ENCODE peak calls at places on chromosomes 1 and 21, in ten cellular contexts. D is MM.1S; M is AG04450; W is A549; V is HL-60; R is AG04449; S is cardiac fibroblast; X is CD8-positive, alpha-beta T cell; B is pancreas; Y is GM12865. L is an unnamed sample.

GRCh38 chr1:208029381-208030319 is 118.7 kb upstream of the CD34 start:
- DNase-seq in D (no peak), M (peak; percentile 33), W (no peak), V (no peak), R (no peak), S (peak; percentile 84), X (no peak), B (no peak), Y (no peak), L (peak; percentile 56)

GRCh38 chr1:113415256-113416189 is 25.2 kb downstream of the MAGI3 start:
- DNase-seq in D (no peak), M (no peak), W (no peak), V (no peak), R (no peak), S (no peak), X (no peak), B (no peak), Y (no peak), L (no peak)

GRCh38 chr1:67635055-67635809 is 49.8 kb upstream of the GADD45A start:
- DNase-seq in D (no peak), M (no peak), W (no peak), V (peak; percentile 28), R (no peak), S (no peak), X (no peak), B (no peak), Y (no peak), L (no peak)

GRCh38 chr1:110084226-110085078 is 14.0 kb upstream of the ALX3 start:
- DNase-seq in D (peak; percentile 28), M (peak; percentile 6), W (no peak), V (no peak), R (no peak), S (peak; percentile 48), X (no peak), B (peak; percentile 64), Y (peak; percentile 59), L (peak; percentile 57)

GRCh38 chr1:211695135-211695816 is 19.9 kb upstream of the NEK2 start:
- DNase-seq in D (no peak), M (no peak), W (no peak), V (no peak), R (no peak), S (peak; percentile 10), X (peak; percentile 8), B (no peak), Y (peak; percentile 84), L (no peak)

GRCh38 chr1:13517193-13517812 is 3.5 kb upstream of the LRRC38 start:
- DNase-seq in D (no peak), M (no peak), W (peak; percentile 11), V (no peak), R (no peak), S (peak; percentile 12), X (no peak), B (no peak), Y (no peak), L (peak; percentile 13)

GRCh38 chr1:205554016-205554811 is 49.7 kb downstream of the CDK18 start:
- DNase-seq in D (no peak), M (no peak), W (no peak), V (no peak), R (no peak), S (no peak), X (no peak), B (no peak), Y (no peak), L (no peak)

GRCh38 chr1:245748246-245748645 is 593.5 kb downstream of the KIF26B start:
- DNase-seq in D (no peak), M (no peak), W (no peak), V (no peak), R (no peak), S (no peak), X (no peak), B (no peak), Y (no peak), L (no peak)

GRCh38 chr1:160123726-160124125 is 8.2 kb downstream of the ATP1A2 start:
- DNase-seq in D (no peak), M (no peak), W (no peak), V (no peak), R (no peak), S (no peak), X (no peak), B (no peak), Y (no peak), L (no peak)

GRCh38 chr1:160127381-160127780 is 11.8 kb downstream of the ATP1A2 start:
- DNase-seq in D (no peak), M (no peak), W (no peak), V (no peak), R (no peak), S (no peak), X (no peak), B (no peak), Y (no peak), L (no peak)

GRCh38 chr1:160122978-160123495 is 7.5 kb downstream of the ATP1A2 start:
- DNase-seq in D (no peak), M (no peak), W (no peak), V (no peak), R (no peak), S (no peak), X (no peak), B (no peak), Y (no peak), L (no peak)

GRCh38 chr1:160125761-160126160 is 10.2 kb downstream of the ATP1A2 start:
- DNase-seq in D (no peak), M (no peak), W (no peak), V (no peak), R (no peak), S (peak; percentile 26), X (no peak), B (no peak), Y (no peak), L (no peak)

DNA sequence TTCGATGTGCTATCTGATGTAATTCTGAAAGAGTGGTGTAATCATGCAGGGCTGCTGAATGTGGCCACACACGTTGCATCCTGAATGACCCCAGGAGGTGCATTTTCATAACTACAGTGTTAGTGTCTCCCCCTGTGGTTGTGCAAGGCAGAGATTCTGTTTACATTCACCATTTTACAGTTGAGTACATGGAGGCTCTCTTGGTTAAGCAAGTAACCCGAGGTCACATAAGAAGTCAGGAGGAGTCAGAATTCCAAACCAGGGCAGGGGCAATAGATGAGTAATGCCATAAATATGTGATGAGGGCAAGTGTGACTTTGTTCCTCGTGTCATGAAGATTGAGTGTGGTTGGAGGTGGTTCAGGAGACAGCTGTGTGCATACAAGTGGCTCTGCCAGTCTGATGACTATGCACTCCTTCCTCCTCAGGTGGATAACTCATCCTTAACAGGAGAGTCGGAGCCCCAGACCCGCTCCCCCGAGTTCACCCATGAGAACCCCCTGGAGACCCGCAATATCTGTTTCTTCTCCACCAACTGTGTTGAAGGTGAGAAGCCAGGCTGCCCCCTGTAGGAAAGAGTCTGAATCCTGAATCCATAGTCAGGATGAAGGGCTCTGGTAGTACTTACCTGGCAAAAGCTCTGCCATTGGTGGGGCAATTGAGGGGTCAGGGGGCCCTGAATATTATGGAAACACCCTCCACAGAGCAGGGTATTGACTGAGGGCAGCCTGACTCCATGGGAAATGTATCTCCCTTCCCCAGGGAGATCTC is 9.3 kb downstream of the ATP1A2 start:
- DNase-seq in D (no peak), M (peak; percentile 76), W (peak; percentile 90), V (no peak), R (peak; percentile 45), S (peak; percentile 57), X (no peak), B (no peak), Y (no peak), L (peak; percentile 89)
- TF ChIP-seq CTCF in D (peak; percentile 2), M (peak; percentile 51), W (peak; percentile 40), V (no peak), R (peak; percentile 20), S (peak; percentile 10), X (no peak), B (no peak), Y (no peak), L (peak; percentile 26)

GRCh38 chr21:35646606-35647005 is 413.7 kb downstream of the SETD4 start:
- DNase-seq in D (no peak), M (no peak), W (no peak), V (no peak), R (no peak), S (no peak), X (no peak), B (no peak), Y (no peak), L (no peak)

GRCh38 chr21:35652196-35652595 is 408.1 kb downstream of the SETD4 start:
- DNase-seq in D (no peak), M (no peak), W (no peak), V (no peak), R (no peak), S (no peak), X (no peak), B (no peak), Y (no peak), L (no peak)

GRCh38 chr21:35649186-35649585 is 411.1 kb downstream of the SETD4 start:
- DNase-seq in D (no peak), M (no peak), W (no peak), V (no peak), R (no peak), S (peak; percentile 39), X (no peak), B (no peak), Y (no peak), L (peak; percentile 14)

GRCh38 chr21:35651166-35651565 is 409.2 kb downstream of the SETD4 start:
- DNase-seq in D (no peak), M (no peak), W (no peak), V (no peak), R (no peak), S (no peak), X (no peak), B (no peak), Y (no peak), L (no peak)

DNA sequence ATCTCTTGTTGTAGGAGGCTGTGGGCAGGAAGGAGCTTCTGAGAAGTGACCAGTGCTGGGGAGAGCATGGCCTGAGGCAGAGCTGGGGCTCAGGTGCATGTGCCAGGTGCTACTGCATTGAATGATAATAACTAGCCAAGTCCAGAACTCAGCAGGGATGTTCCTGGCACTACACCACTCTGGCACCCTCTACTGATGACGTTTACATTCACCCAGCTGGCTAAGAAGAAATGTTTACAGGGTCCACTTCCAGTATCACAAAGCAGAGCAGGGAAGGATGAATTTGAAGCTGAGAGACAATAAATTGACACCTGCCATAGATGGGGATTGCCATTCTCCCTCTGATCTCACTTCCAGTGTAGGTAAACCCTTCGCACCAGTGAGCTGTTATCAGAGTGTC is 411.8 kb downstream of the SETD4 start:
- DNase-seq in D (peak; percentile 21), M (no peak), W (no peak), V (no peak), R (no peak), S (no peak), X (no peak), B (peak; percentile 58), Y (peak; percentile 9), L (no peak)
- TF ChIP-seq CTCF in D (peak; percentile 11), M (no peak), W (no peak), V (no peak), R (no peak), S (no peak), X (no peak), B (no peak), Y (no peak), L (no peak)

GRCh38 chr1:29331731-29332130 is 95.4 kb downstream of the PTPRU start:
- DNase-seq in D (no peak), M (no peak), W (no peak), V (no peak), R (no peak), S (no peak), X (no peak), B (no peak), Y (no peak), L (no peak)

GRCh38 chr1:29331309-29331708 is 95.0 kb downstream of the PTPRU start:
- DNase-seq in D (no peak), M (no peak), W (no peak), V (no peak), R (no peak), S (no peak), X (no peak), B (no peak), Y (no peak), L (no peak)

GRCh38 chr1:29333008-29333407 is 96.7 kb downstream of the PTPRU start:
- DNase-seq in D (no peak), M (no peak), W (no peak), V (no peak), R (no peak), S (no peak), X (no peak), B (peak; percentile 23), Y (no peak), L (no peak)

GRCh38 chr1:29330856-29331255 is 94.5 kb downstream of the PTPRU start:
- DNase-seq in D (no peak), M (no peak), W (no peak), V (no peak), R (no peak), S (no peak), X (no peak), B (no peak), Y (no peak), L (no peak)

GRCh38 chr1:29332204-29332603 is 95.9 kb downstream of the PTPRU start:
- DNase-seq in D (peak; percentile 10), M (no peak), W (no peak), V (peak; percentile 13), R (no peak), S (peak; percentile 55), X (no peak), B (no peak), Y (peak; percentile 48), L (peak; percentile 41)
- TF ChIP-seq CTCF in D (peak; percentile 57), M (peak; percentile 45), W (peak; percentile 12), V (peak; percentile 59), R (peak; percentile 39), S (peak; percentile 55), X (no peak), B (no peak), Y (peak; percentile 62), L (peak; percentile 59)

GRCh38 chr1:33740040-33740745 is 123.7 kb upstream of the HMGB4 start:
- DNase-seq in D (no peak), M (no peak), W (no peak), V (no peak), R (no peak), S (no peak), X (no peak), B (no peak), Y (no peak), L (no peak)

GRCh38 chr1:33736496-33736895 is 127.4 kb upstream of the HMGB4 start:
- DNase-seq in D (no peak), M (no peak), W (no peak), V (no peak), R (no peak), S (no peak), X (no peak), B (no peak), Y (no peak), L (no peak)

GRCh38 chr1:33738976-33739375 is 124.9 kb upstream of the HMGB4 start:
- DNase-seq in D (no peak), M (no peak), W (no peak), V (no peak), R (no peak), S (no peak), X (no peak), B (no peak), Y (no peak), L (no peak)

GRCh38 chr1:33738536-33738935 is 125.3 kb upstream of the HMGB4 start:
- DNase-seq in D (no peak), M (no peak), W (no peak), V (no peak), R (no peak), S (no peak), X (no peak), B (no peak), Y (no peak), L (no peak)

DNA sequence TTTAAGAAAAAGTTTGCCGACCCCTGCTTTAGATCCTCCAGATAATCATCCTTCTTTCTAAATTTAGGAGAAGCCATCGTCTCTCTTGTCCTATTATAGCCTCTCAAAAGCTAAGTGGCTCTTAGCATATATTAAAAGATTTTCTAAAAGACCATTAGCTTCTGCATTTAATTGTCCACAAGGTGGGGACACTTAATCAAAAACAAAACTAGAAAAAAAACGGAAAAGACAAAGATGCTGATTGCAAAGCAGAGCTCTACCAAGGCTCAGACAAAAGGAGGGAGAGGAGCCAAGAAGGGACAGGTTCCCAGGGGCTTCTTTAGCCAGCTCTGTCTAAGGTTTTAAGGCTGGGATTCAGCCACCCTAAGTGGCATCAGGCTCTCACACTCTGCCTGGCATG is 128.3 kb upstream of the HMGB4 start:
- DNase-seq in D (no peak), M (no peak), W (no peak), V (no peak), R (no peak), S (peak; percentile 10), X (no peak), B (no peak), Y (no peak), L (peak; percentile 11)
- TF ChIP-seq CTCF in D (no peak), M (peak; percentile 47), W (no peak), V (no peak), R (peak; percentile 3), S (no peak), X (no peak), B (no peak), Y (no peak), L (no peak)